ENCODE peak calls at places on chromosome 18, in five cellular contexts. One of them, this sample, is unnamed.

GRCh38 chr18:71168576-71169145 is 879.8 kb downstream of the SOCS6 start:
- DNase-seq in astrocyte: no peak
- DNase-seq in cardiac fibroblast: no peak
- DNase-seq in WTC11: no peak
- DNase-seq in A549: no peak
- DNase-seq in this sample: no peak

GRCh38 chr18:37299471-37300304 is 265.9 kb downstream of the CELF4 start:
- DNase-seq in WTC11: no peak
- DNase-seq in astrocyte: peak
- DNase-seq in A549: peak
- DNase-seq in cardiac fibroblast: peak
- DNase-seq in this sample: no peak

GRCh38 chr18:22391571-22392359 is 25.9 kb downstream of the CTAGE1 start:
- DNase-seq in A549: peak
- DNase-seq in WTC11: no peak
- DNase-seq in cardiac fibroblast: peak
- DNase-seq in astrocyte: peak
- DNase-seq in this sample: no peak

GRCh38 chr18:13917401-13917800 is 2.1 kb upstream of the MC2R start:
- DNase-seq in A549: no peak
- DNase-seq in astrocyte: no peak
- DNase-seq in WTC11: no peak
- DNase-seq in cardiac fibroblast: no peak
- DNase-seq in this sample: no peak

GRCh38 chr18:389658-390357 is 110.7 kb downstream of the COLEC12 start:
- DNase-seq in astrocyte: peak
- DNase-seq in A549: no peak
- DNase-seq in WTC11: peak
- DNase-seq in cardiac fibroblast: no peak
- DNase-seq in this sample: peak

GRCh38 chr18:63149200-63149587 is 170.4 kb downstream of the BCL2 start:
- DNase-seq in A549: no peak
- DNase-seq in cardiac fibroblast: no peak
- DNase-seq in astrocyte: no peak
- DNase-seq in WTC11: no peak
- DNase-seq in this sample: no peak

GRCh38 chr18:79988925-79989361 is 580 bp upstream of the TXNL4A start:
- DNase-seq in cardiac fibroblast: peak
- DNase-seq in WTC11: no peak
- DNase-seq in astrocyte: peak
- DNase-seq in A549: peak
- DNase-seq in this sample: no peak

GRCh38 chr18:76880026-76880425 is 57.7 kb downstream of the ZNF236 start:
- DNase-seq in WTC11: no peak
- DNase-seq in cardiac fibroblast: no peak
- DNase-seq in A549: no peak
- DNase-seq in astrocyte: no peak
- DNase-seq in this sample: no peak

GRCh38 chr18:47420130-47420529 is 168.7 kb upstream of the SKOR2 start:
- DNase-seq in A549: no peak
- DNase-seq in WTC11: no peak
- DNase-seq in astrocyte: no peak
- DNase-seq in cardiac fibroblast: no peak
- DNase-seq in this sample: no peak

GRCh38 chr18:10170375-10170774 is 256.6 kb downstream of the VAPA start:
- DNase-seq in cardiac fibroblast: peak
- DNase-seq in A549: no peak
- DNase-seq in WTC11: no peak
- DNase-seq in astrocyte: no peak
- DNase-seq in this sample: no peak

GRCh38 chr18:58993260-58993659 is 128.6 kb downstream of the ZNF532 start:
- DNase-seq in A549: peak
- DNase-seq in cardiac fibroblast: peak
- DNase-seq in WTC11: no peak
- DNase-seq in astrocyte: peak
- DNase-seq in this sample: no peak

GRCh38 chr18:72833471-72833870 is 34.3 kb downstream of the NETO1 start:
- DNase-seq in cardiac fibroblast: peak
- DNase-seq in A549: no peak
- DNase-seq in WTC11: no peak
- DNase-seq in astrocyte: peak
- DNase-seq in this sample: no peak

GRCh38 chr18:50594012-50594411 is 34.1 kb downstream of the MAPK4 start:
- DNase-seq in cardiac fibroblast: no peak
- DNase-seq in A549: no peak
- DNase-seq in astrocyte: no peak
- DNase-seq in WTC11: no peak
- DNase-seq in this sample: no peak

GRCh38 chr18:53950545-53950944 is 273.9 kb downstream of the MBD2 start:
- DNase-seq in cardiac fibroblast: no peak
- DNase-seq in astrocyte: no peak
- DNase-seq in A549: no peak
- DNase-seq in WTC11: no peak
- DNase-seq in this sample: no peak

GRCh38 chr18:76803814-76804213 is 18.5 kb upstream of the ZNF236 start:
- DNase-seq in astrocyte: peak
- DNase-seq in WTC11: peak
- DNase-seq in cardiac fibroblast: peak
- DNase-seq in A549: peak
- DNase-seq in this sample: peak

GRCh38 chr18:9827856-9828793 is 57.6 kb upstream of the TXNDC2 start:
- DNase-seq in A549: peak
- DNase-seq in cardiac fibroblast: peak
- DNase-seq in astrocyte: peak
- DNase-seq in WTC11: no peak
- DNase-seq in this sample: no peak

GRCh38 chr18:37563810-37564511 is 1.6 kb downstream of the CELF4 start:
- DNase-seq in cardiac fibroblast: no peak
- DNase-seq in A549: no peak
- DNase-seq in astrocyte: no peak
- DNase-seq in WTC11: no peak
- DNase-seq in this sample: no peak

GRCh38 chr18:79416022-79416676 is 20.4 kb downstream of the NFATC1 start:
- DNase-seq in A549: no peak
- DNase-seq in cardiac fibroblast: no peak
- DNase-seq in astrocyte: no peak
- DNase-seq in WTC11: no peak
- DNase-seq in this sample: no peak

GRCh38 chr18:8874872-8875271 is 169.5 kb downstream of the MTCL1 start:
- DNase-seq in cardiac fibroblast: no peak
- DNase-seq in WTC11: no peak
- DNase-seq in A549: no peak
- DNase-seq in astrocyte: no peak
- DNase-seq in this sample: no peak

GRCh38 chr18:45657357-45658335 is 42.4 kb downstream of the SLC14A2 start:
- DNase-seq in A549: no peak
- DNase-seq in cardiac fibroblast: peak
- DNase-seq in WTC11: no peak
- DNase-seq in astrocyte: no peak
- DNase-seq in this sample: no peak

GRCh38 chr18:5787936-5788335 is 107.4 kb downstream of the TMEM200C start:
- DNase-seq in WTC11: no peak
- DNase-seq in A549: no peak
- DNase-seq in cardiac fibroblast: no peak
- DNase-seq in astrocyte: no peak
- DNase-seq in this sample: no peak

GRCh38 chr18:11115268-11115667 is 34.1 kb downstream of the PIEZO2 start:
- DNase-seq in A549: no peak
- DNase-seq in WTC11: no peak
- DNase-seq in astrocyte: peak
- DNase-seq in cardiac fibroblast: peak
- DNase-seq in this sample: no peak

GRCh38 chr18:22539045-22539444 is 121.3 kb upstream of the CTAGE1 start:
- DNase-seq in WTC11: no peak
- DNase-seq in A549: no peak
- DNase-seq in cardiac fibroblast: no peak
- DNase-seq in astrocyte: no peak
- DNase-seq in this sample: no peak

GRCh38 chr18:7663305-7664023 is 96.3 kb downstream of the PTPRM start:
- DNase-seq in A549: no peak
- DNase-seq in WTC11: no peak
- DNase-seq in astrocyte: no peak
- DNase-seq in cardiac fibroblast: no peak
- DNase-seq in this sample: no peak

GRCh38 chr18:7662866-7663265 is 95.8 kb downstream of the PTPRM start:
- DNase-seq in astrocyte: no peak
- DNase-seq in A549: no peak
- DNase-seq in cardiac fibroblast: no peak
- DNase-seq in WTC11: no peak
- DNase-seq in this sample: no peak

GRCh38 chr18:7668392-7668791 is 101.3 kb downstream of the PTPRM start:
- DNase-seq in WTC11: no peak
- DNase-seq in astrocyte: no peak
- DNase-seq in A549: no peak
- DNase-seq in cardiac fibroblast: no peak
- DNase-seq in this sample: no peak

GRCh38 chr18:7664024-7664312 is 96.9 kb downstream of the PTPRM start:
- DNase-seq in A549: no peak
- DNase-seq in astrocyte: no peak
- DNase-seq in cardiac fibroblast: no peak
- DNase-seq in WTC11: no peak
- DNase-seq in this sample: no peak

DNA sequence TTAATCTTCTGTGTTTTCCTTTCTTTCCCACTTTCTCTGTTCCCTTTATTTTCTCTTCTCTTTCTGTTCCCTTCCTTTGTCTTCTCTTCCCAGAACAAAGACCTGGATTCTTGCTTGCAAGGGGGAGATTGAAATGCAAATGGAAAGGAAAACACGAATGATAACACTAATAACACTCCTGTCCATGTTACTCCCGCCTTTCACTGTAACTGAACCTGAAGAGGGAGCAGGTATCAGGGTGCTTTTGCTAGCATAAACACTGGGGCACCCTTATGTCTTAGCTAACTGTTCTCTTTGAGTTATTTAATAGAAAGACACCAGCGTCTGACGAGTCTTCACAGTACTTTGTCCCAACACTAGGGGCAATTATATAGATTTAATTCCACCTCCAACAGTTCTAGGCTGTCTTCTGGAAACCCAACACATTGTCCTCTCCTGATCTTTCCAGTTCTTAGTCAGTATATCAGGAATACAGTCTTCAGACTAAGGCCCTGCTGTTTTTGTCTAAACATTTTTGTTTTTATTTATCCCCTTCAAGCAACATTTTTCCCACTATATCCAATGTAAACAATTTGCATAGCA is 99.2 kb downstream of the PTPRM start:
- DNase-seq in cardiac fibroblast: no peak
- DNase-seq in WTC11: no peak
- DNase-seq in astrocyte: no peak
- DNase-seq in A549: no peak
- DNase-seq in this sample: no peak
- TF ChIP-seq CTCF in cardiac fibroblast: no peak
- TF ChIP-seq CTCF in WTC11: no peak
- TF ChIP-seq CTCF in astrocyte: no peak
- TF ChIP-seq CTCF in A549: no peak
- TF ChIP-seq CTCF in this sample: peak

GRCh38 chr18:2316686-2317308 is 254.5 kb downstream of the METTL4 start:
- DNase-seq in astrocyte: no peak
- DNase-seq in A549: peak
- DNase-seq in cardiac fibroblast: no peak
- DNase-seq in WTC11: no peak
- DNase-seq in this sample: no peak

GRCh38 chr18:2310824-2311349 is 260.4 kb downstream of the METTL4 start:
- DNase-seq in cardiac fibroblast: no peak
- DNase-seq in astrocyte: no peak
- DNase-seq in WTC11: peak
- DNase-seq in A549: no peak
- DNase-seq in this sample: no peak

GRCh38 chr18:2312440-2312839 is 258.9 kb downstream of the METTL4 start:
- DNase-seq in WTC11: no peak
- DNase-seq in cardiac fibroblast: no peak
- DNase-seq in astrocyte: no peak
- DNase-seq in A549: no peak
- DNase-seq in this sample: no peak

GRCh38 chr18:2313332-2313731 is 258.0 kb downstream of the METTL4 start:
- DNase-seq in astrocyte: no peak
- DNase-seq in cardiac fibroblast: no peak
- DNase-seq in A549: no peak
- DNase-seq in WTC11: no peak
- DNase-seq in this sample: no peak

GRCh38 chr18:2316082-2316481 is 255.2 kb downstream of the METTL4 start:
- DNase-seq in A549: no peak
- DNase-seq in WTC11: no peak
- DNase-seq in cardiac fibroblast: no peak
- DNase-seq in astrocyte: peak
- DNase-seq in this sample: no peak
- TF ChIP-seq CTCF in A549: no peak
- TF ChIP-seq CTCF in WTC11: no peak
- TF ChIP-seq CTCF in cardiac fibroblast: no peak
- TF ChIP-seq CTCF in astrocyte: no peak
- TF ChIP-seq CTCF in this sample: no peak

GRCh38 chr18:12765586-12765985 is 62.7 kb downstream of the PSMG2 start:
- DNase-seq in WTC11: no peak
- DNase-seq in A549: no peak
- DNase-seq in cardiac fibroblast: no peak
- DNase-seq in astrocyte: no peak
- DNase-seq in this sample: no peak

GRCh38 chr18:12767580-12768155 is 64.8 kb downstream of the PSMG2 start:
- DNase-seq in A549: no peak
- DNase-seq in astrocyte: no peak
- DNase-seq in WTC11: no peak
- DNase-seq in cardiac fibroblast: no peak
- DNase-seq in this sample: no peak

GRCh38 chr18:12768622-12769021 is 65.8 kb downstream of the PSMG2 start:
- DNase-seq in cardiac fibroblast: peak
- DNase-seq in WTC11: no peak
- DNase-seq in astrocyte: peak
- DNase-seq in A549: no peak
- DNase-seq in this sample: no peak

GRCh38 chr18:12765127-12765526 is 62.3 kb downstream of the PSMG2 start:
- DNase-seq in cardiac fibroblast: no peak
- DNase-seq in astrocyte: no peak
- DNase-seq in A549: no peak
- DNase-seq in WTC11: no peak
- DNase-seq in this sample: no peak

GRCh38 chr18:12766986-12767433 is 64.2 kb downstream of the PSMG2 start:
- DNase-seq in WTC11: peak
- DNase-seq in A549: peak
- DNase-seq in cardiac fibroblast: no peak
- DNase-seq in astrocyte: no peak
- DNase-seq in this sample: peak
- TF ChIP-seq CTCF in WTC11: no peak
- TF ChIP-seq CTCF in A549: no peak
- TF ChIP-seq CTCF in cardiac fibroblast: no peak
- TF ChIP-seq CTCF in astrocyte: no peak
- TF ChIP-seq CTCF in this sample: no peak

DNA sequence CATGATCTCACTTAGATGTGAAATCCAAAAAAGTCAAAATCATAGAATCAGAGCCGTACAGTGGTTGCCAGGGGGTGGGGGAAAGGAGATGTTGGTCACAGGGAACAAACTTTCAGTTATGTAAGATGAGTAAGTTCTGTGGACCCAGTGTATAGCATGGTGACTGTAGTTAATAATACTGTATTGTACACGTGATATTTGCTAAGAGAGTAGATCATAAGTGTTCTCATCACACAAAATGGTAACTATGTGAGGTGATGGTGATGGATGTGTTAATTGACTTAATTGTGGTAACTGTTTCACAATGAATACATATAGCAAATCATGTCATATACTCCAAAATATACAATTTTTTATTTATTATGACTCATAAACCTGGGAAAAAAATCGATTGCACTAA is 202.1 kb upstream of the SMAD7 start:
- DNase-seq in astrocyte: no peak
- DNase-seq in A549: no peak
- DNase-seq in cardiac fibroblast: no peak
- DNase-seq in WTC11: no peak
- DNase-seq in this sample: no peak
- TF ChIP-seq CTCF in astrocyte: no peak
- TF ChIP-seq CTCF in A549: no peak
- TF ChIP-seq CTCF in cardiac fibroblast: no peak
- TF ChIP-seq CTCF in WTC11: no peak
- TF ChIP-seq CTCF in this sample: no peak